ENCODE peak calls at places on chromosome 16, in five cellular contexts. Z is HCT116, D is GM12878, I is SK-N-SH, Y is H1. N is an unnamed sample.

GRCh38 chr16:70577256-70577698 is 53.7 kb downstream of the SF3B3 start:
- DNase-seq in Z (peak), D (no peak), I (no peak), Y (peak), N (no peak)

GRCh38 chr16:1983544-1984346 is at the start of gene GFER:
- DNase-seq in Z (peak), D (peak), I (peak), Y (peak), N (peak)

GRCh38 chr16:10343124-10343760 is 42.6 kb upstream of the ATF7IP2 start:
- DNase-seq in Z (peak), D (no peak), I (peak), Y (no peak), N (no peak)

GRCh38 chr16:10876799-10877341 is at the start of gene CIITA:
- DNase-seq in Z (peak), D (peak), I (no peak), Y (no peak), N (no peak)

GRCh38 chr16:57759541-57760356 is 24.2 kb downstream of the KATNB1 start:
- DNase-seq in Z (no peak), D (no peak), I (no peak), Y (peak), N (no peak)

GRCh38 chr16:19886061-19886792 is 1.6 kb upstream of the GPRC5B start:
- DNase-seq in Z (peak), D (peak), I (peak), Y (peak), N (peak)

GRCh38 chr16:57801856-57802634 is at the start of gene KIFC3:
- DNase-seq in Z (no peak), D (no peak), I (peak), Y (peak), N (peak)

GRCh38 chr16:55176901-55177300 is 147.1 kb upstream of the IRX6 start:
- DNase-seq in Z (no peak), D (no peak), I (no peak), Y (no peak), N (no peak)

GRCh38 chr16:12433691-12434390 is 369.8 kb downstream of the CPPED1 start:
- DNase-seq in Z (no peak), D (no peak), I (no peak), Y (no peak), N (peak)

GRCh38 chr16:66427036-66427446 is at the start of gene BEAN1:
- DNase-seq in Z (no peak), D (no peak), I (peak), Y (peak), N (no peak)

GRCh38 chr16:88374736-88375135 is 8.0 kb upstream of the ZNF469 start:
- DNase-seq in Z (no peak), D (no peak), I (peak), Y (no peak), N (no peak)
- TF ChIP-seq JUND in Z (no peak), D (no peak), I (no peak), Y (no peak), N (no peak)

GRCh38 chr16:50645858-50646257 is 35.3 kb downstream of the SNX20 start:
- DNase-seq in Z (no peak), D (no peak), I (no peak), Y (no peak), N (no peak)
- H3K9ac ChIP-seq in Z (no peak), D (no peak), I (no peak), Y (no peak), N (no peak)

GRCh38 chr16:56227936-56228335 is 36.6 kb downstream of the GNAO1 start:
- DNase-seq in Z (no peak), D (no peak), I (no peak), Y (no peak), N (no peak)
- TF ChIP-seq JUND in Z (no peak), D (no peak), I (no peak), Y (no peak), N (no peak)

GRCh38 chr16:49630783-49631182 is 225.1 kb downstream of the ZNF423 start:
- DNase-seq in Z (no peak), D (no peak), I (no peak), Y (no peak), N (no peak)

GRCh38 chr16:49634235-49635008 is 221.5 kb downstream of the ZNF423 start:
- DNase-seq in Z (no peak), D (no peak), I (no peak), Y (peak), N (no peak)

GRCh38 chr16:49631521-49632041 is 224.3 kb downstream of the ZNF423 start:
- DNase-seq in Z (no peak), D (no peak), I (no peak), Y (no peak), N (no peak)

GRCh38 chr16:49632111-49632797 is 223.7 kb downstream of the ZNF423 start:
- DNase-seq in Z (no peak), D (no peak), I (no peak), Y (no peak), N (no peak)

GRCh38 chr16:49632798-49633189 is 223.1 kb downstream of the ZNF423 start:
- DNase-seq in Z (no peak), D (no peak), I (no peak), Y (peak), N (no peak)
- H3K9ac ChIP-seq in Z (no peak), D (no peak), I (no peak), Y (no peak), N (no peak)

DNA sequence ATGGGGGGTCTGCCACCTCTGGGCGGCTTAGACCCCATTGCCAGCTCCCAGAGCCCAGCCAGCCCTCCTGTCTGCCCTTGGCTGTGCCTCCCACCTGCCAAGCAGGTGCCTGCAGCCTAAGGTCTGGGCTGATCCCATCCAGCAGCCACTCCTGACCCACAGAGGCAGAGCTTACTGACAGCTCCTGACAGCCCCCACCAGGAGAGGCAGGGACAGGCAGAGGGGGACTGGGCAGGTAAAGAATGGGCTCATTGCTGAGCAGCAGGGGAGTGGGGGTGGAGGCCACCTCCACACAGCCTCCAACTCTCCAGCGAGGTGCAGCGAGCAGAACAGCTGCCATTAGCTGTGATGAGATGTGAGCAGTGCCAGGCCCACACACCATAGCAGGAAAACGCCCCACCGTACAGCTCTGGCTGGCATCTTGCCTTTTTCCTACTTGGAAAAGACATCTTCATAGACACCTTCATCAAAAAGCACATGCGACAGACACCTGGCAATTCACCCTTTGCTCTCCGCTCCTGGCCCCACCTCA is 164.4 kb downstream of the C16orf78 start:
- DNase-seq in Z (no peak), D (no peak), I (no peak), Y (no peak), N (no peak)
- TF ChIP-seq JUND in Z (no peak), D (no peak), I (no peak), Y (no peak), N (no peak)

GRCh38 chr16:825298-826061 is 24.9 kb upstream of the GNG13 start:
- DNase-seq in Z (no peak), D (no peak), I (peak), Y (no peak), N (no peak)
- H3K9ac ChIP-seq in Z (no peak), D (no peak), I (no peak), Y (no peak), N (no peak)

GRCh38 chr16:30457743-30458560 is 12.3 kb upstream of the SEPHS2 start:
- DNase-seq in Z (no peak), D (no peak), I (no peak), Y (no peak), N (no peak)

GRCh38 chr16:30456302-30456701 is 10.6 kb upstream of the SEPHS2 start:
- DNase-seq in Z (no peak), D (no peak), I (no peak), Y (no peak), N (no peak)

GRCh38 chr16:30459456-30459855 is 13.1 kb upstream of the ITGAL start:
- DNase-seq in Z (no peak), D (no peak), I (no peak), Y (no peak), N (no peak)

GRCh38 chr16:30457256-30457655 is 11.6 kb upstream of the SEPHS2 start:
- DNase-seq in Z (no peak), D (no peak), I (no peak), Y (no peak), N (no peak)

DNA sequence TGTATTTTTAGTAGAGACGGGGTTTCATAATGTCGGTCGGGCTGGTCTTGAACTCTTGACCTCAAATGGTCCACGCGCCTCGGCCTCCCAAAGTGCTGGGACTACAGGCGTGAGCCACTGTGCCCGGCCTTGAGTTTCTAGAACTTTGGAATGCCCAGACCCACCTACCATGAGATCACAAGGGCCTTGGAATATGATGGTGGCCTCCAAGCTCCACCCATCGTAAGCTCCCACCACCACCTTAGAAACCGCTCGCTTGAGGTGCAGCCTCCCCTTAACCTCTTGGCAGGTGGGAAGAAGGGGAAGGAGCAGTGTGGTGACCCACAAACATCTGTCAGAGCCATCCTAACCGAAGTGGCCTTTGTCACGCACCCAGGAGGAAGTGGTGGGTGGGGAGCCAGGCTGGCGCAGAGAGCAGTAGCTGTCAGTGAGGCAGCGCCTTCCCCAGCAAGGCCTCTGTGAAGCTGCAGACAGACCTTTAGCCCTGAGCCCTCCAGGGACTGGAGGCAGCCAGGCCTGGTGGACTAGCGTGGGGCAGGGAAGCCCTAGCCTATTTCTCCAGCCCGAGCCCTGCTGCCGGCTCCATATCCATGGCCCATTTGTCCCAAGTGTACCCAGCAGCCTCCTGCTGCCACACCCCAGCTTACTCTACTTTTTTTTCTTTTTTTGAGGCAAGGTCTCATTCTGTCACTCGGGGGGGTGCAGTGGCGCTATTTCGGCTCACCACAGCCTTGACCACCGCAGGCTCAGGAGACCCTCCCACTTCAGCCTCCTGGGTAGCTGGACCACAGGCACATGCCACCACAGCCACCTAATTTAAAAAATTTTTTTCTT is 13.1 kb upstream of the SEPHS2 start:
- DNase-seq in Z (no peak), D (peak), I (no peak), Y (no peak), N (peak)
- TF ChIP-seq JUND in Z (no peak), D (peak), I (no peak), Y (no peak), N (no peak)

GRCh38 chr16:7399296-7399695 is 66.7 kb downstream of the RBFOX1 start:
- DNase-seq in Z (no peak), D (no peak), I (no peak), Y (no peak), N (no peak)
- H3K9ac ChIP-seq in Z (no peak), D (no peak), I (no peak), Y (no peak), N (no peak)

N was measured in HepG2.